ENCODE peak calls at places on chromosomes 1 and 21, in four cellular contexts. R is HepG2, I is GM12878, E is SK-N-SH. T is an unnamed sample.
A peak's percentile ranks its signal among the peaks of the same experiment; 100 is the strongest.

GRCh38 chr1:155207578-155208405 is at the start of gene THBS3:
- DNase-seq in R (no peak), I (no peak), E (peak; percentile 73), T (no peak)

GRCh38 chr21:14864211-14865021 is 200.4 kb downstream of the NRIP1 start:
- DNase-seq in R (peak; percentile 94), I (no peak), E (peak; percentile 12), T (peak; percentile 78)

GRCh38 chr1:12134716-12135115 is 32.1 kb upstream of the TNFRSF1B start:
- DNase-seq in R (no peak), I (no peak), E (no peak), T (no peak)

GRCh38 chr1:12124693-12125421 is 41.9 kb upstream of the TNFRSF1B start:
- DNase-seq in R (peak; percentile 46), I (no peak), E (peak; percentile 77), T (peak; percentile 53)

GRCh38 chr1:237281481-237281880 is 239.5 kb downstream of the RYR2 start:
- DNase-seq in R (no peak), I (no peak), E (no peak), T (no peak)

GRCh38 chr1:197674286-197674685 is 101.0 kb downstream of the DENND1B start:
- DNase-seq in R (no peak), I (no peak), E (no peak), T (no peak)

GRCh38 chr1:109239580-109240068 is 9.7 kb upstream of the CELSR2 start:
- DNase-seq in R (peak; percentile 66), I (no peak), E (peak; percentile 55), T (peak; percentile 55)

GRCh38 chr21:33936221-33937038 is 20.8 kb upstream of the ATP5PO start:
- DNase-seq in R (no peak), I (no peak), E (no peak), T (no peak)

GRCh38 chr21:31624961-31625491 is 34.5 kb upstream of the SOD1 start:
- DNase-seq in R (peak; percentile 13), I (no peak), E (no peak), T (no peak)

GRCh38 chr1:26418865-26419349 is 8.3 kb downstream of the LIN28A start:
- DNase-seq in R (no peak), I (no peak), E (no peak), T (no peak)

GRCh38 chr1:62057230-62057629 is 137.4 kb upstream of the L1TD1 start:
- DNase-seq in R (no peak), I (no peak), E (no peak), T (no peak)

GRCh38 chr1:163055531-163055930 is 13.6 kb upstream of the RGS4 start:
- DNase-seq in R (no peak), I (no peak), E (no peak), T (no peak)

GRCh38 chr1:51661081-51661518 is 44.2 kb downstream of the OSBPL9 start:
- DNase-seq in R (no peak), I (no peak), E (no peak), T (peak; percentile 23)

GRCh38 chr1:55428944-55429931 is 214.1 kb upstream of the USP24 start:
- DNase-seq in R (peak; percentile 100), I (no peak), E (peak; percentile 5), T (peak; percentile 95)

GRCh38 chr1:53557830-53558784 is 98.9 kb downstream of the DMRTB1 start:
- DNase-seq in R (no peak), I (no peak), E (peak; percentile 80), T (no peak)

GRCh38 chr1:246317723-246318359 is 189.2 kb downstream of the SMYD3 start:
- DNase-seq in R (no peak), I (no peak), E (no peak), T (no peak)

GRCh38 chr1:226408285-226409184 is 642 bp upstream of the PARP1 start:
- DNase-seq in R (no peak), I (no peak), E (no peak), T (no peak)

GRCh38 chr1:75908717-75909152 is 23.5 kb downstream of the ASB17 start:
- DNase-seq in R (peak; percentile 31), I (peak; percentile 7), E (peak; percentile 29), T (peak; percentile 53)

GRCh38 chr1:222461941-222462340 is 86.0 kb downstream of the HHIPL2 start:
- DNase-seq in R (no peak), I (no peak), E (no peak), T (no peak)

GRCh38 chr1:183872406-183872805 is 67.5 kb downstream of the RGL1 start:
- DNase-seq in R (no peak), I (no peak), E (no peak), T (no peak)

GRCh38 chr1:183871568-183871967 is 66.6 kb downstream of the RGL1 start:
- DNase-seq in R (no peak), I (no peak), E (no peak), T (no peak)

GRCh38 chr1:183871142-183871541 is 66.2 kb downstream of the RGL1 start:
- DNase-seq in R (peak; percentile 16), I (no peak), E (no peak), T (no peak)

GRCh38 chr1:183876284-183876683 is 71.4 kb downstream of the RGL1 start:
- DNase-seq in R (no peak), I (no peak), E (no peak), T (no peak)

DNA sequence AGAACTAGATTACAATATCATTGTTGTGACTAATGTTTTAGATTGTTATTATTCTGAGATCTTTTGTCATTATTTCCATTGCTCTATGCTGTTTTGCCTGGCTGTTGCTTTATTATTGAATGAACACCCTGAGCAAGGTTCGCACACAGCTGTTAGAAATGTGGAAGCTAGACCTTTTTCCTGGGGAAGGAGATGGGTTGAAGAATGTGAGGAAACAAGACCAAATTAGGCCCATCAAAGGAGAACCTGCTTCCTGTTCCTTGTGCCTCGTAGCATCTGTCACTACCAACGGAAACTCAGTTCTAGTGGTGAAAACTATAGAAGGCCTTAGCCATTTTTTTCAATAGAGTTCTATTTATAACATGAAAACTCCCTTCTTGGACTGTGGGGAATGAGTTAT is 68.7 kb downstream of the RGL1 start:
- DNase-seq in R (no peak), I (no peak), E (no peak), T (no peak)
- H3K4me3 ChIP-seq in R (no peak overlapping the region), I (no peak overlapping the region), E (no peak overlapping the region), T (no peak overlapping the region)

GRCh38 chr1:5973771-5974170 is 18.5 kb downstream of the NPHP4 start:
- DNase-seq in R (no peak), I (no peak), E (no peak), T (no peak)
- TF ChIP-seq PBX3 in R (no peak), I (no peak), E (no peak), T (no peak)

GRCh38 chr21:35437941-35438340 is 388.8 kb upstream of the RUNX1 start:
- DNase-seq in R (no peak), I (no peak), E (no peak), T (no peak)
- H3K4me3 ChIP-seq in R (no peak overlapping the region), I (no peak overlapping the region), E (no peak overlapping the region), T (no peak overlapping the region)

GRCh38 chr1:47196622-47197021 is 6.8 kb upstream of the PDZK1IP1 start:
- DNase-seq in R (no peak), I (no peak), E (no peak), T (no peak)

GRCh38 chr1:47198214-47198613 is 8.4 kb upstream of the PDZK1IP1 start:
- DNase-seq in R (no peak), I (no peak), E (no peak), T (no peak)

GRCh38 chr1:47205918-47206317 is 16.1 kb upstream of the PDZK1IP1 start:
- DNase-seq in R (no peak), I (no peak), E (no peak), T (no peak)

DNA sequence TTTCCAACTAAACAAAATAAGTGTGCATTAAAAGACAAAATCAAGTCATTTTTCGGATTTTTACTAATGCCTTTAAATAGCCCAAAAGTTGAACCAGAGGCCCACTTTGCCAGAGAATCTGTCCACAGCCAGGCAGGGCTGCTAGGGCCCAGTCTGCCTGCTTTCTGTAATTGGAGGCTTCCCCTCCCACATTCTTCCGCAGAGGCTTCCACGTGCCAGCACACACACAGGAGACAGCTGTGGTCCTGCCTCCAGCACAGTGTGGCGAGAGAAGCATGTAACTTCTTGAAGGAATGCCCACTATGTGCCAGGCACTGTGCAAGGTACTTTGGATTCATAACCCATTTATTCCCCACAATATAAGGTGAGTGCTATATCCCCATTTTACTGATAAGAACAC is 11.3 kb upstream of the PDZK1IP1 start:
- DNase-seq in R (no peak), I (no peak), E (no peak), T (no peak)
- TF ChIP-seq PBX3 in R (no peak), I (no peak), E (no peak), T (no peak)

GRCh38 chr1:205630241-205630640 is 1.6 kb downstream of the ELK4 start:
- DNase-seq in R (no peak), I (no peak), E (no peak), T (no peak)
- H3K4me3 ChIP-seq in R (peak overlapping the region; percentile 96), I (peak overlapping the region; percentile 93), E (peak overlapping the region; percentile 83), T (peak overlapping the region; percentile 91)

GRCh38 chr1:183275322-183275721 is 89.3 kb downstream of the LAMC2 start:
- DNase-seq in R (no peak), I (no peak), E (no peak), T (no peak)

GRCh38 chr1:183270541-183271141 is 84.6 kb downstream of the LAMC2 start:
- DNase-seq in R (no peak), I (no peak), E (peak; percentile 53), T (no peak)

GRCh38 chr1:183274836-183275235 is 88.8 kb downstream of the LAMC2 start:
- DNase-seq in R (no peak), I (no peak), E (no peak), T (no peak)

GRCh38 chr1:183273300-183273699 is 87.2 kb downstream of the LAMC2 start:
- DNase-seq in R (no peak), I (no peak), E (no peak), T (no peak)

DNA sequence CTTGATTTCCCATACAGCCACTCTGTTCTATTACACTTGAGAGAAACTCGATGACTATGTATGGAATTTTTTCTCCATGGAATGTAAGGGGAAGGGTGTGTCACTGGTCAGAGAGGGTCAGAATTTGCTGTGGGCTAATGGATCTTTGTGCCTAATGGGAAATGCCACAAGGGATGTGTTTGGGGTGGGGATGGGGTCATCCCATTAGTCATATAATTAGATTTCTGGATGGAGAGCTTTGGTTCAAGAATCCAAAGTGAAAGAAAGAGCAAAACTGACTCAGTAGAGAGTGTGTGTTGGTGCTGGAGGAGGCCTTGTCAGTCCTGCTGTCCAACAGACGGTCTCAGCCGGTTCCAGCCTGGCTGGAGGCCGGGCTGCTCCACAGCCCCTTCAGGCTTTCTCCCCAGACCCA is 86.3 kb downstream of the LAMC2 start:
- DNase-seq in R (no peak), I (no peak), E (no peak), T (peak; percentile 53)
- TF ChIP-seq PBX3 in R (no peak), I (no peak), E (no peak), T (no peak)

GRCh38 chr1:46515576-46515975 is 25.9 kb downstream of the DMBX1 start:
- DNase-seq in R (no peak), I (no peak), E (no peak), T (no peak)

GRCh38 chr1:46516140-46516539 is 26.5 kb downstream of the DMBX1 start:
- DNase-seq in R (no peak), I (no peak), E (no peak), T (no peak)

GRCh38 chr1:46517932-46518498 is 28.4 kb downstream of the DMBX1 start:
- DNase-seq in R (no peak), I (no peak), E (no peak), T (no peak)

GRCh38 chr1:46517010-46517600 is 27.5 kb downstream of the DMBX1 start:
- DNase-seq in R (no peak), I (no peak), E (no peak), T (no peak)

GRCh38 chr1:46516551-46516950 is 26.9 kb downstream of the DMBX1 start:
- DNase-seq in R (no peak), I (no peak), E (no peak), T (no peak)
- H3K4me3 ChIP-seq in R (no peak overlapping the region), I (no peak overlapping the region), E (no peak overlapping the region), T (no peak overlapping the region)

GRCh38 chr1:1987142-1987510 is 16.5 kb downstream of the CFAP74 start:
- DNase-seq in R (no peak), I (no peak), E (no peak), T (no peak)
- TF ChIP-seq PBX3 in R (no peak), I (no peak), E (no peak), T (no peak)

T was measured in A549.